ENCODE peak calls at places on chromosome 7, in ten cellular contexts. J is upper lobe of left lung, W is mesothelial cell of epicardium, S is cardiac fibroblast, Y is Calu3, O is breast epithelium, R is AG04450, C is kidney epithelial cell, A is SK-N-SH, V is mammary epithelial cell. P is an unnamed sample.

GRCh38 chr7:152709307-152710133 is 33.6 kb upstream of the XRCC2 start:
- DNase-seq in J (no peak), W (no peak), S (no peak), Y (no peak), O (no peak), R (no peak), C (no peak), A (no peak), V (peak; percentile 64), P (no peak)

GRCh38 chr7:64880322-64881297 is 22.5 kb upstream of the ZNF273 start:
- DNase-seq in J (no peak), W (no peak), S (no peak), Y (no peak), O (peak; percentile 11), R (no peak), C (no peak), A (peak; percentile 14), V (no peak), P (no peak)

GRCh38 chr7:19051767-19052375 is 65.6 kb downstream of the TWIST1 start:
- DNase-seq in J (no peak), W (no peak), S (peak; percentile 54), Y (peak; percentile 64), O (no peak), R (no peak), C (no peak), A (peak; percentile 37), V (peak; percentile 8), P (peak; percentile 42)

GRCh38 chr7:29353810-29354209 is 159.2 kb downstream of the CHN2 start:
- DNase-seq in J (no peak), W (no peak), S (no peak), Y (no peak), O (no peak), R (no peak), C (no peak), A (no peak), V (no peak), P (no peak)

GRCh38 chr7:43938892-43939482 is 12.8 kb downstream of the UBE2D4 start:
- DNase-seq in J (peak; percentile 15), W (no peak), S (no peak), Y (no peak), O (no peak), R (no peak), C (no peak), A (no peak), V (no peak), P (no peak)

GRCh38 chr7:44329081-44329480 is 3.7 kb upstream of the CAMK2B start:
- DNase-seq in J (no peak), W (no peak), S (no peak), Y (no peak), O (no peak), R (no peak), C (no peak), A (no peak), V (no peak), P (no peak)

GRCh38 chr7:157366722-157367121 is 29.9 kb downstream of the DNAJB6 start:
- DNase-seq in J (no peak), W (no peak), S (no peak), Y (no peak), O (no peak), R (no peak), C (no peak), A (no peak), V (no peak), P (no peak)

GRCh38 chr7:46139079-46139478 is 218.0 kb upstream of the IGFBP3 start:
- DNase-seq in J (no peak), W (no peak), S (peak; percentile 55), Y (no peak), O (no peak), R (peak; percentile 81), C (peak; percentile 86), A (no peak), V (peak; percentile 76), P (no peak)

GRCh38 chr7:133786401-133786937 is 340.7 kb upstream of the LRGUK start:
- DNase-seq in J (no peak), W (no peak), S (no peak), Y (no peak), O (no peak), R (no peak), C (no peak), A (no peak), V (no peak), P (no peak)

GRCh38 chr7:114502454-114503254 is 88.0 kb downstream of the FOXP2 start:
- DNase-seq in J (no peak), W (no peak), S (peak; percentile 65), Y (peak; percentile 8), O (no peak), R (no peak), C (no peak), A (no peak), V (no peak), P (peak; percentile 84)

GRCh38 chr7:140304071-140304799 is 94.1 kb downstream of the SLC37A3 start:
- DNase-seq in J (no peak), W (no peak), S (peak; percentile 52), Y (no peak), O (no peak), R (no peak), C (no peak), A (peak; percentile 46), V (peak; percentile 2), P (peak; percentile 22)
- TF ChIP-seq CTCF in J (peak; percentile 20), W (no peak), S (peak; percentile 18), Y (no peak), O (no peak), R (peak; percentile 41), C (peak; percentile 18), A (peak; percentile 22), V (no peak), P (peak; percentile 17)

GRCh38 chr7:109309790-109310189 is 740.1 kb downstream of the DNAJB9 start:
- DNase-seq in J (no peak), W (no peak), S (no peak), Y (no peak), O (no peak), R (no peak), C (no peak), A (no peak), V (no peak), P (no peak)

DNA sequence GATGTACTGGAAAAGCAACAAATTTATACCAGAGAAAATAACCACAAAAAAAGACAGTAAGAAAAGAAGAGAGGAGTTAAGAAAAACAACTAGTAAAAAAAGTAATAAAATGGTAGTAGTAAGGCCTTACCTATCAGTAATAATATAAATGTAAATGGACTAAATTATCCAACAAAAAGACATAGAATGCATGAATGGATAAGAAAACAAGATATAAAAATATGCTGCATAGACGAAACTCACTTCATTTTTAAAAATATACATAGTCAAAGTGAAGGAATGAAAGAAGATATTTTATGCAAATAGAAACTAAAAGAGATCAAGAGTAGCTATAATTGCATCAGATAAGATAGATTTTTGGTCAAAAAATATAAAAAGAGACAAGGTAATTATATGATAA is 739.1 kb downstream of the DNAJB9 start:
- DNase-seq in J (no peak), W (no peak), S (no peak), Y (no peak), O (no peak), R (no peak), C (no peak), A (no peak), V (no peak), P (no peak)
- TF ChIP-seq CTCF in J (no peak), W (no peak), S (no peak), Y (no peak), O (no peak), R (no peak), C (no peak), A (no peak), V (no peak), P (no peak)

GRCh38 chr7:36021367-36021766 is 131.7 kb upstream of the EEPD1 start:
- DNase-seq in J (no peak), W (no peak), S (no peak), Y (peak; percentile 63), O (no peak), R (no peak), C (no peak), A (no peak), V (no peak), P (peak; percentile 23)
- TF ChIP-seq CTCF in J (no peak), W (no peak), S (peak; percentile 41), Y (peak; percentile 79), O (no peak), R (peak; percentile 34), C (peak; percentile 37), A (peak; percentile 67), V (peak; percentile 40), P (peak; percentile 53)

GRCh38 chr7:48321319-48322010 is 150.2 kb downstream of the ABCA13 start:
- DNase-seq in J (peak; percentile 26), W (no peak), S (no peak), Y (no peak), O (no peak), R (no peak), C (no peak), A (no peak), V (no peak), P (no peak)
- TF ChIP-seq CTCF in J (no peak), W (no peak), S (no peak), Y (no peak), O (no peak), R (no peak), C (no peak), A (no peak), V (no peak), P (no peak)

DNA sequence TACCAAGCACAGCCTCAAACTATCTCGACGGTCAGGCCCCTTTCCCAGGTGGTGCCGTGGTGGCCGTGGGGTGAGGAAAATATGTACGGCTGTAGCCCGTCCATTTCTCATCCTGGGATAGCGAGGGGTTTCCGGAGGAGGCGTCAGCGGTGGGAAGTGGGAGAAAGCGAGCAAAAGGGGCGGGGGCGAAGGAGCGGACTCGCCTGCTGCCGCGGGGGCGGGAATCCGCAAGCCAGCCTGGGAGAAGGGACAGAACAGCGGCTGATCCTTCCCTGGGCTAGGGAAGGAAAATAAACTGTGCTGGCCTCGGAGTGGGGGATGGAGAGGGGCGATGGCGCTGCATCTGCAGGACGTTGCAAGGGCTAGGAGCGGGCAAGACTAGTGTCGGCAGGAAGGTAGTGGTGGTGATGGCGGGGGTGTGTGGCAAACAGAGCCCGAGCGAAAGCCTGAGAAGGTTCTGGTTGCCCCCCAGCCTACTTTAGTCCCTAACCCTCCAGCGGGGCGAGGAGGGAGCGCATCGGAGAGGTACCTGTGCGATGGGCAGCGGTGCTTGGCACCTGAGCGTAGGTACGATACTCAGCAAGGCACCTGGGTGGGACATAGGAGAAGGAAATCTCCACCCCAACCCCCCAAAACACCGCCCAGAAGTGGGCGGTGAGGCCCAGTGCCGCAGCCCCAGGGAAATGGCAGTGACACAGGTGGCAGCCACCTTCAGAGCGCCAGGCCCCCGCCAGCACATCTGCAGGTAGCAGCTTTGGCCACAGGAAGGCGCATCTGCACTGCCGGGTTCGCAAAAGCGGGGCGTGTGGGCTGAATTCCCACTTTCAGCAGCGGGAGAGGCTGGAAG is 49.9 kb upstream of the STEAP1B start:
- DNase-seq in J (peak; percentile 78), W (peak; percentile 47), S (no peak), Y (peak; percentile 90), O (no peak), R (no peak), C (no peak), A (peak; percentile 73), V (peak; percentile 26), P (peak; percentile 13)
- TF ChIP-seq CTCF in J (peak; percentile 15), W (peak; percentile 23), S (peak; percentile 33), Y (peak; percentile 94), O (no peak), R (peak; percentile 48), C (peak; percentile 89), A (peak; percentile 89), V (peak; percentile 69), P (peak; percentile 58)